ENCODE peak calls at places on chromosome 7, in six cellular contexts. One of them, this sample, is unnamed.

GRCh38 chr7:925601-926000 is 28.9 kb downstream of the ADAP1 start:
- DNase-seq in activated CD8-positive, alpha-beta T cell treated with anti-CD3 and anti-CD28 coated beads for 36 hours: peak
- DNase-seq in HFF-Myc: no peak
- DNase-seq in AG10803: no peak
- DNase-seq in astrocyte of the spinal cord: no peak
- DNase-seq in choroid plexus epithelial cell: no peak
- DNase-seq in this sample: no peak

GRCh38 chr7:141676618-141677017 is 25.3 kb downstream of the DENND11 start:
- DNase-seq in activated CD8-positive, alpha-beta T cell treated with anti-CD3 and anti-CD28 coated beads for 36 hours: no peak
- DNase-seq in HFF-Myc: no peak
- DNase-seq in AG10803: peak
- DNase-seq in astrocyte of the spinal cord: peak
- DNase-seq in choroid plexus epithelial cell: peak
- DNase-seq in this sample: no peak

GRCh38 chr7:99631311-99632109 is 14.8 kb downstream of the ZSCAN25 start:
- DNase-seq in activated CD8-positive, alpha-beta T cell treated with anti-CD3 and anti-CD28 coated beads for 36 hours: peak
- DNase-seq in HFF-Myc: no peak
- DNase-seq in AG10803: no peak
- DNase-seq in astrocyte of the spinal cord: peak
- DNase-seq in choroid plexus epithelial cell: peak
- DNase-seq in this sample: peak

GRCh38 chr7:66629659-66630058 is 978 bp downstream of the KCTD7 start:
- DNase-seq in activated CD8-positive, alpha-beta T cell treated with anti-CD3 and anti-CD28 coated beads for 36 hours: no peak
- DNase-seq in HFF-Myc: no peak
- DNase-seq in AG10803: no peak
- DNase-seq in astrocyte of the spinal cord: no peak
- DNase-seq in choroid plexus epithelial cell: no peak
- DNase-seq in this sample: no peak

GRCh38 chr7:131016230-131016629 is 282.2 kb upstream of the KLF14 start:
- DNase-seq in activated CD8-positive, alpha-beta T cell treated with anti-CD3 and anti-CD28 coated beads for 36 hours: no peak
- DNase-seq in HFF-Myc: no peak
- DNase-seq in AG10803: no peak
- DNase-seq in astrocyte of the spinal cord: no peak
- DNase-seq in choroid plexus epithelial cell: no peak
- DNase-seq in this sample: no peak

GRCh38 chr7:157294773-157295172 is 42.0 kb upstream of the DNAJB6 start:
- DNase-seq in activated CD8-positive, alpha-beta T cell treated with anti-CD3 and anti-CD28 coated beads for 36 hours: no peak
- DNase-seq in HFF-Myc: no peak
- DNase-seq in AG10803: no peak
- DNase-seq in astrocyte of the spinal cord: no peak
- DNase-seq in choroid plexus epithelial cell: no peak
- DNase-seq in this sample: no peak

GRCh38 chr7:22302951-22303423 is 54.0 kb downstream of the RAPGEF5 start:
- DNase-seq in activated CD8-positive, alpha-beta T cell treated with anti-CD3 and anti-CD28 coated beads for 36 hours: no peak
- DNase-seq in HFF-Myc: no peak
- DNase-seq in AG10803: peak
- DNase-seq in astrocyte of the spinal cord: no peak
- DNase-seq in choroid plexus epithelial cell: peak
- DNase-seq in this sample: no peak

GRCh38 chr7:88202278-88202677 is 17.6 kb downstream of the SRI start:
- DNase-seq in activated CD8-positive, alpha-beta T cell treated with anti-CD3 and anti-CD28 coated beads for 36 hours: no peak
- DNase-seq in HFF-Myc: no peak
- DNase-seq in AG10803: no peak
- DNase-seq in astrocyte of the spinal cord: no peak
- DNase-seq in choroid plexus epithelial cell: no peak
- DNase-seq in this sample: no peak

GRCh38 chr7:136303162-136303561 is 326.0 kb upstream of the MTPN start:
- DNase-seq in activated CD8-positive, alpha-beta T cell treated with anti-CD3 and anti-CD28 coated beads for 36 hours: no peak
- DNase-seq in HFF-Myc: no peak
- DNase-seq in AG10803: peak
- DNase-seq in astrocyte of the spinal cord: peak
- DNase-seq in choroid plexus epithelial cell: peak
- DNase-seq in this sample: no peak

GRCh38 chr7:24504871-24505270 is 68.4 kb upstream of the PALS2 start:
- DNase-seq in activated CD8-positive, alpha-beta T cell treated with anti-CD3 and anti-CD28 coated beads for 36 hours: no peak
- DNase-seq in HFF-Myc: no peak
- DNase-seq in AG10803: no peak
- DNase-seq in astrocyte of the spinal cord: no peak
- DNase-seq in choroid plexus epithelial cell: no peak
- DNase-seq in this sample: no peak

GRCh38 chr7:2138146-2138765 is 94.5 kb downstream of the MAD1L1 start:
- DNase-seq in activated CD8-positive, alpha-beta T cell treated with anti-CD3 and anti-CD28 coated beads for 36 hours: peak
- DNase-seq in HFF-Myc: no peak
- DNase-seq in AG10803: no peak
- DNase-seq in astrocyte of the spinal cord: no peak
- DNase-seq in choroid plexus epithelial cell: no peak
- DNase-seq in this sample: no peak

GRCh38 chr7:69962077-69962855 is 364.0 kb downstream of the AUTS2 start:
- DNase-seq in activated CD8-positive, alpha-beta T cell treated with anti-CD3 and anti-CD28 coated beads for 36 hours: no peak
- DNase-seq in HFF-Myc: no peak
- DNase-seq in AG10803: no peak
- DNase-seq in astrocyte of the spinal cord: peak
- DNase-seq in choroid plexus epithelial cell: no peak
- DNase-seq in this sample: no peak

GRCh38 chr7:20440472-20441105 is 109.9 kb downstream of the ITGB8 start:
- DNase-seq in activated CD8-positive, alpha-beta T cell treated with anti-CD3 and anti-CD28 coated beads for 36 hours: peak
- DNase-seq in HFF-Myc: peak
- DNase-seq in AG10803: peak
- DNase-seq in astrocyte of the spinal cord: peak
- DNase-seq in choroid plexus epithelial cell: peak
- DNase-seq in this sample: no peak

GRCh38 chr7:127895814-127896280 is 135.4 kb downstream of the LRRC4 start:
- DNase-seq in activated CD8-positive, alpha-beta T cell treated with anti-CD3 and anti-CD28 coated beads for 36 hours: no peak
- DNase-seq in HFF-Myc: no peak
- DNase-seq in AG10803: no peak
- DNase-seq in astrocyte of the spinal cord: no peak
- DNase-seq in choroid plexus epithelial cell: no peak
- DNase-seq in this sample: no peak

GRCh38 chr7:8831386-8831785 is 398.0 kb downstream of the NXPH1 start:
- DNase-seq in activated CD8-positive, alpha-beta T cell treated with anti-CD3 and anti-CD28 coated beads for 36 hours: no peak
- DNase-seq in HFF-Myc: no peak
- DNase-seq in AG10803: no peak
- DNase-seq in astrocyte of the spinal cord: peak
- DNase-seq in choroid plexus epithelial cell: peak
- DNase-seq in this sample: no peak

GRCh38 chr7:134571101-134571500 is 22.2 kb downstream of the AKR1B15 start:
- DNase-seq in activated CD8-positive, alpha-beta T cell treated with anti-CD3 and anti-CD28 coated beads for 36 hours: no peak
- DNase-seq in HFF-Myc: no peak
- DNase-seq in AG10803: no peak
- DNase-seq in astrocyte of the spinal cord: no peak
- DNase-seq in choroid plexus epithelial cell: no peak
- DNase-seq in this sample: no peak

GRCh38 chr7:2510909-2511768 is 8.4 kb upstream of the LFNG start:
- DNase-seq in activated CD8-positive, alpha-beta T cell treated with anti-CD3 and anti-CD28 coated beads for 36 hours: peak
- DNase-seq in HFF-Myc: no peak
- DNase-seq in AG10803: no peak
- DNase-seq in astrocyte of the spinal cord: no peak
- DNase-seq in choroid plexus epithelial cell: no peak
- DNase-seq in this sample: no peak

GRCh38 chr7:47336178-47337020 is 245.5 kb downstream of the TNS3 start:
- DNase-seq in activated CD8-positive, alpha-beta T cell treated with anti-CD3 and anti-CD28 coated beads for 36 hours: no peak
- DNase-seq in HFF-Myc: no peak
- DNase-seq in AG10803: peak
- DNase-seq in astrocyte of the spinal cord: no peak
- DNase-seq in choroid plexus epithelial cell: peak
- DNase-seq in this sample: peak

GRCh38 chr7:101581891-101582290 is 47.2 kb downstream of the MYL10 start:
- DNase-seq in activated CD8-positive, alpha-beta T cell treated with anti-CD3 and anti-CD28 coated beads for 36 hours: no peak
- DNase-seq in HFF-Myc: no peak
- DNase-seq in AG10803: no peak
- DNase-seq in astrocyte of the spinal cord: no peak
- DNase-seq in choroid plexus epithelial cell: no peak
- DNase-seq in this sample: no peak

GRCh38 chr7:16345979-16346958 is 75.1 kb downstream of the CRPPA start:
- DNase-seq in activated CD8-positive, alpha-beta T cell treated with anti-CD3 and anti-CD28 coated beads for 36 hours: no peak
- DNase-seq in HFF-Myc: peak
- DNase-seq in AG10803: peak
- DNase-seq in astrocyte of the spinal cord: peak
- DNase-seq in choroid plexus epithelial cell: peak
- DNase-seq in this sample: peak

DNA sequence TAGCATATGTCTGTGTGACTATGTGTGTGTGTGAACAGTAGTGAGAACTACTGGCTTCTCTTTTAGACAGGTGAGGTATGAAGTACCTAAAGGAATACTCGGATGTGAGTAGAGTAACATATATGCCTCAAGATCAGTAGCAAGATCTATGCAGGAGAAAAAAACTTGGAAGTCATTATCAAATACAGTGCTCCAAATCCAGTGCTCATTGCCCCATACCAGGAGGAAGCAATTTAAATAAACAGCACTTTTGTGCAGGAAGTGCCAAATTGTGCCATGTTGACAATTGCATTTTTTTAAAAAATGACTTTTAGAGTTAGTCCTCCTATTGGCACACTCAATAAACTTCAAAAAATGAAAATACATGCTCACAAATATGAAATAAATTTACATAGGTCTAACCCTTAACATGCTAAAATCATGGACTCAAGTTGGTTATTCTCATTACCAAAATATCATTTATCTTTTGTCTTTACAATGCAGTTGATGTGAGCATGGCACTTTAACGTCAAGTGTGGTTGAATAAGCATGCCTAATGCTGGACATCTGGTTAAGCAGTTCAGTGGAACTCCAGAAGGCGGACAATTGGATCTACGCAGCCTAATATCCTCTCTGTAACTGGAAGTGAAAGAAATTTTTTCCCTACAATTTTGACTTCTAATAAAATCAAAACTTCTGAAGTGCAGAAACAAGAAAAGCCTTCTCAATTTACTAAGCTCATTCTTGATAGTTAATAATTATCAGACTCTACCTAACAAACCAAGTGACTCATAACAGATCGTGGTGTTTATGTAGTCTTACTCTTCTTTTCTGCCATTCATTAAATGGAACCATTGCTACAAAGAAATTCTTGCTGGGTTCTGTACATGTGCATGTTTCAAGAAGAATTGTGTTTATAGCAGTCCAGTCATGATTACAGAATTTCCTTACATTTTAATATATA is 195.2 kb downstream of the MDFIC start:
- DNase-seq in activated CD8-positive, alpha-beta T cell treated with anti-CD3 and anti-CD28 coated beads for 36 hours: no peak
- DNase-seq in HFF-Myc: no peak
- DNase-seq in AG10803: no peak
- DNase-seq in astrocyte of the spinal cord: no peak
- DNase-seq in choroid plexus epithelial cell: no peak
- DNase-seq in this sample: no peak
- TF ChIP-seq CTCF in activated CD8-positive, alpha-beta T cell treated with anti-CD3 and anti-CD28 coated beads for 36 hours: no peak
- TF ChIP-seq CTCF in HFF-Myc: no peak
- TF ChIP-seq CTCF in AG10803: no peak
- TF ChIP-seq CTCF in astrocyte of the spinal cord: no peak
- TF ChIP-seq CTCF in choroid plexus epithelial cell: no peak
- TF ChIP-seq CTCF in this sample: no peak

GRCh38 chr7:31061185-31061584 is 9.1 kb downstream of the ADCYAP1R1 start:
- DNase-seq in activated CD8-positive, alpha-beta T cell treated with anti-CD3 and anti-CD28 coated beads for 36 hours: no peak
- DNase-seq in HFF-Myc: no peak
- DNase-seq in AG10803: no peak
- DNase-seq in astrocyte of the spinal cord: no peak
- DNase-seq in choroid plexus epithelial cell: no peak
- DNase-seq in this sample: no peak
- TF ChIP-seq CTCF in activated CD8-positive, alpha-beta T cell treated with anti-CD3 and anti-CD28 coated beads for 36 hours: no peak
- TF ChIP-seq CTCF in HFF-Myc: no peak
- TF ChIP-seq CTCF in AG10803: no peak
- TF ChIP-seq CTCF in astrocyte of the spinal cord: no peak
- TF ChIP-seq CTCF in choroid plexus epithelial cell: no peak
- TF ChIP-seq CTCF in this sample: no peak

DNA sequence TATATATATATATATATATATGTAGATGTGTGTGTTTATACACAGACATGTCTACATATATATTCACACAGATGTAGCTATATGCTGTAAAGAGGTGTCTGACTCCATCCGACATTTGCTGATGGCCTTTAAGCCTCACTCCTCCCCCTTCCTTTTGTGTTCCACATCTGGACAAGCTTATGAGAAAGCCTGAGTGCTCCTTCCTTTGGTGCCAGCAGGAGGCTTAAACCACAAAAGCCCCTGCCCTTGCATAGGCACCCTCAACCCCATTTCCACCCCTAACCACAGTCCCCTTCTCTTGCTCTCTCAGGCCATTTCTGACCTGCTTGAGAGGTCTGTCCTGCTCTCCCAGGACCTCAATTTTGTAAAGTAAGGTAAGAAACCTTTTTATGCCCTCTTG is 98.7 kb downstream of the SVOPL start:
- DNase-seq in activated CD8-positive, alpha-beta T cell treated with anti-CD3 and anti-CD28 coated beads for 36 hours: no peak
- DNase-seq in HFF-Myc: no peak
- DNase-seq in AG10803: no peak
- DNase-seq in astrocyte of the spinal cord: no peak
- DNase-seq in choroid plexus epithelial cell: no peak
- DNase-seq in this sample: no peak
- TF ChIP-seq CTCF in activated CD8-positive, alpha-beta T cell treated with anti-CD3 and anti-CD28 coated beads for 36 hours: no peak
- TF ChIP-seq CTCF in HFF-Myc: no peak
- TF ChIP-seq CTCF in AG10803: no peak
- TF ChIP-seq CTCF in astrocyte of the spinal cord: no peak
- TF ChIP-seq CTCF in choroid plexus epithelial cell: no peak
- TF ChIP-seq CTCF in this sample: no peak

DNA sequence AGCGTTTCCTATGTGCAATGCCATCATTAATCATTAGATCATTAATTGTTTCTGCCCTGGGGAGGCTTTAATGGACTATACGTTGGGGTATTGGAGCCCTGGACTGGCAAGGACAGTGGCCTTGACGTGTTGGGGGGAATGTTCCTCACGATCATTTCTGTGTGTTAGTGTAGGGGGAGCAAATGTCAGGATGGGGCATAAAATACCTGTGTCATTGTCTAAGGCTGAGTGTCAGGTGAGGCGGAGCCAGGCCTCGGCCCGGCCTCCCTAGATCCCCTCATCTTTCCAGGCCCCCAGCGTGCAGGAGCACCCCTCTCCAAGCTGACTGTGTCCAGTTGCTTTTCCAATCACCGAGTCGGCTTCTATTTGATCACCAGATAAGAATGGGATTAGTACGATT is 346.4 kb upstream of the SHH start:
- DNase-seq in activated CD8-positive, alpha-beta T cell treated with anti-CD3 and anti-CD28 coated beads for 36 hours: no peak
- DNase-seq in HFF-Myc: no peak
- DNase-seq in AG10803: no peak
- DNase-seq in astrocyte of the spinal cord: no peak
- DNase-seq in choroid plexus epithelial cell: no peak
- DNase-seq in this sample: no peak
- TF ChIP-seq CTCF in activated CD8-positive, alpha-beta T cell treated with anti-CD3 and anti-CD28 coated beads for 36 hours: no peak
- TF ChIP-seq CTCF in HFF-Myc: no peak
- TF ChIP-seq CTCF in AG10803: no peak
- TF ChIP-seq CTCF in astrocyte of the spinal cord: no peak
- TF ChIP-seq CTCF in choroid plexus epithelial cell: no peak
- TF ChIP-seq CTCF in this sample: no peak

GRCh38 chr7:151095123-151095797 is 9.0 kb downstream of the AGAP3 start:
- DNase-seq in activated CD8-positive, alpha-beta T cell treated with anti-CD3 and anti-CD28 coated beads for 36 hours: no peak
- DNase-seq in HFF-Myc: no peak
- DNase-seq in AG10803: no peak
- DNase-seq in astrocyte of the spinal cord: no peak
- DNase-seq in choroid plexus epithelial cell: no peak
- DNase-seq in this sample: no peak
- TF ChIP-seq CTCF in activated CD8-positive, alpha-beta T cell treated with anti-CD3 and anti-CD28 coated beads for 36 hours: no peak
- TF ChIP-seq CTCF in HFF-Myc: no peak
- TF ChIP-seq CTCF in AG10803: no peak
- TF ChIP-seq CTCF in astrocyte of the spinal cord: no peak
- TF ChIP-seq CTCF in choroid plexus epithelial cell: no peak
- TF ChIP-seq CTCF in this sample: no peak

DNA sequence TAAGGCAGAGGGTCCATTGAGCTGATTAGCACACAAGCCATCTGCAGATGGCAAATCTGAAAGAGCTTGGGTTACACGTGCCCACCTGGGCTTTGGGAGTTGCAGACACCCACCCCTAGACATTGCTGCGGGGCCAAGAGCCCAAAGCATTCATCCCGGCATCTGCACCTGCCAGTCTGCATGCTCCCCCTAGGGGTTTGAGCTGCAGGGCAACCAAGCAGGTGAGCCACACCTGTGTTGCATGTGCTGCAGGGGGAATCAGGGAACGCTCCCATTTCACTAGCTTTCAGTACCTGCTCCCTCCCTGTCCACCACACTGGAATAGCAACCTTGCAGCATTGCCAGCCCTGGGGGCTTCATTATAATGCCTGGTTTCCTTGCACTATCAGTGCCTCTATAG is 21.1 kb downstream of the C7orf33 start:
- DNase-seq in activated CD8-positive, alpha-beta T cell treated with anti-CD3 and anti-CD28 coated beads for 36 hours: no peak
- DNase-seq in HFF-Myc: no peak
- DNase-seq in AG10803: no peak
- DNase-seq in astrocyte of the spinal cord: no peak
- DNase-seq in choroid plexus epithelial cell: no peak
- DNase-seq in this sample: no peak
- TF ChIP-seq CTCF in activated CD8-positive, alpha-beta T cell treated with anti-CD3 and anti-CD28 coated beads for 36 hours: peak
- TF ChIP-seq CTCF in HFF-Myc: no peak
- TF ChIP-seq CTCF in AG10803: no peak
- TF ChIP-seq CTCF in astrocyte of the spinal cord: no peak
- TF ChIP-seq CTCF in choroid plexus epithelial cell: no peak
- TF ChIP-seq CTCF in this sample: no peak